ENCODE peak calls at places on chromosome 7, in five cellular contexts. W is uterus, J is AG09309, D is keratinocyte, F is astrocyte of the cerebellum. T is an unnamed sample.

GRCh38 chr7:128094686-128095085 is 63.4 kb upstream of the LRRC4 start:
- DNase-seq in J (no peak), W (no peak), F (no peak), D (no peak), T (no peak)

GRCh38 chr7:93949468-93949867 is 27.9 kb downstream of the GNG11 start:
- DNase-seq in J (peak; percentile 74), F (peak; percentile 52), D (no peak), W (no peak), T (no peak)

GRCh38 chr7:56229631-56230030 is 113.4 kb upstream of the NUPR2 start:
- DNase-seq in D (no peak), J (no peak), F (no peak), W (no peak), T (no peak)

GRCh38 chr7:108071551-108071950 is 58.6 kb downstream of the LAMB4 start:
- DNase-seq in W (no peak), F (no peak), D (no peak), J (no peak), T (no peak)

GRCh38 chr7:6226194-6226799 is 46.1 kb downstream of the CYTH3 start:
- DNase-seq in D (no peak), W (no peak), F (no peak), J (peak; percentile 48), T (no peak)

GRCh38 chr7:463362-464176 is 56.1 kb downstream of the PDGFA start:
- DNase-seq in J (no peak), F (no peak), W (no peak), D (no peak), T (no peak)

GRCh38 chr7:100972002-100972347 is 2.6 kb downstream of the MUC12 start:
- DNase-seq in J (no peak), F (no peak), D (no peak), W (no peak), T (no peak)

GRCh38 chr7:121515651-121516401 is 119.7 kb upstream of the FAM3C start:
- DNase-seq in F (no peak), D (peak; percentile 55), W (peak; percentile 45), J (peak; percentile 32), T (no peak)

GRCh38 chr7:32680259-32681173 is 185.2 kb downstream of the AVL9 start:
- DNase-seq in W (no peak), F (peak; percentile 95), J (peak; percentile 48), D (no peak), T (no peak)

GRCh38 chr7:3427957-3428356 is 126.9 kb downstream of the SDK1 start:
- DNase-seq in W (no peak), D (no peak), J (no peak), F (no peak), T (peak; percentile 66)

GRCh38 chr7:55977831-55978230 is 13.4 kb downstream of the NIPSNAP2 start:
- DNase-seq in F (peak; percentile 62), D (no peak), W (no peak), J (no peak), T (no peak)

GRCh38 chr7:111855161-111855841 is 293.0 kb upstream of the IMMP2L start:
- DNase-seq in J (peak; percentile 46), W (peak; percentile 16), D (no peak), F (peak; percentile 28), T (peak; percentile 74)

GRCh38 chr7:47428780-47429472 is 153.0 kb downstream of the TNS3 start:
- DNase-seq in D (no peak), J (no peak), W (no peak), F (no peak), T (no peak)

GRCh38 chr7:114944742-114945625 is 23.1 kb downstream of the MDFIC start:
- DNase-seq in W (peak; percentile 88), F (peak; percentile 86), J (peak; percentile 85), D (no peak), T (no peak)

GRCh38 chr7:152924826-152925411 is 165.4 kb downstream of the ACTR3B start:
- DNase-seq in F (no peak), J (no peak), D (no peak), W (no peak), T (no peak)
- H3K4me3 ChIP-seq in F (peak overlapping the region; percentile 29), J (no peak overlapping the region), D (no peak overlapping the region), W (peak overlapping the region; percentile 20), T (no peak overlapping the region)

GRCh38 chr7:92296235-92296634 is 50.5 kb downstream of the ANKIB1 start:
- DNase-seq in W (no peak), F (no peak), J (no peak), D (no peak), T (no peak)
- H3K4me3 ChIP-seq in W (no peak overlapping the region), F (no peak overlapping the region), J (no peak overlapping the region), D (no peak overlapping the region), T (no peak overlapping the region)

DNA sequence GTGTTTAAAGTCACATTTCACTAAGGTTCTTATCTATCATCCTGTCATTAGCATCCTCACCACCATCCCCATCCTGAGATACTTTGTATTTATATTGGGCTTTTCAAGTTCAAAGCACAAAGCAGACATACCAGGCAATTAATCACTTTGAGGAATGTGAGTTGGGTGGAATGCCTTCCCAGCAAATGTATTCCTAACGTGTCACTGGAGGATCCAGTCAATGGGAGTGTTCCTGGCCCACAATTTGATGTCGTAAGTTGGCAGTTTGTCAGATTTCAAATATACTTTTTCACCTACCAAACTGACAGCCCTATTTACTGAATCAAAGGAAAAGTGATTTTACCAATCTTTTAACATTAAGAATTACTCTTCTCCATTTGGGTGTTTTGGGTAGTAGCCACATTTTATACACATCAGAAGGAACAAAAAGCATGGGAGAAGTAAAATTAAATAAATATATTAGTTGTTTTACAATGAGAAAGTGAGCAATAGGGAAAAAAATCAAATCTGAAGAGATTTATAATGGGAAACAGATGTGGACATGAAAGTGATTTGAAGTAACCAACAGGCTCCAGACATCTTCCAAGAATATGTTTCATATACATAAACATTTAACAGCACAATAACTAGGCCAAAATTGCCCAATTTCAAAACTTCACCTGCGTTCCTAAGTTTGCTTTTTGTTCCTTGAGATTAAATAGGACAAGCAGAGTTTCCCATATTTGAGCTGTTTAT is 222.9 kb downstream of the MTERF1 start:
- DNase-seq in W (no peak), J (peak; percentile 89), D (peak; percentile 33), F (peak; percentile 70), T (no peak)
- H3K4me3 ChIP-seq in W (no peak overlapping the region), J (no peak overlapping the region), D (no peak overlapping the region), F (no peak overlapping the region), T (no peak overlapping the region)

DNA sequence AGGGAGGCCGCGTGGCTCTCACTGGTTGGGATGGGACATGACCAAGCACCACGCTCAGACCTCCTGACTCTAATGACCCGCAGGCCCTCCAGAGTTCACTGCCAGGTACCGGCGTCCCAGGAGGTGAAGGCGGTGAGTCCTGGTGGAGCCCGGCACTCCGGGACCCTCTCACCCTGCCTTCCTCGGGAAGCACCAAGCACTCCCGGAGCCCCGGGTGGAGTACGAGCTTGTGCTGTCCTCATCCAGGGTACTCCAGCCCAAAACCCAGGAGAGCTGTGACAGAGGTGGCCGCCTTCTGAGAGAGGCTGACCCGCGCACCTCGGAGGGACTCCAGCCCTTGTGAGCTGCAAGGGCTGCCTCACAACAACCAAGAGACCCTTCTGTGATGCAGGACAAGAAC is 9.4 kb downstream of the MAD1L1 start:
- DNase-seq in F (no peak), J (no peak), D (no peak), W (no peak), T (no peak)
- H3K4me3 ChIP-seq in F (no peak overlapping the region), J (no peak overlapping the region), D (no peak overlapping the region), W (no peak overlapping the region), T (no peak overlapping the region)

GRCh38 chr7:141361479-141361878 is 189.7 kb upstream of the AGK start:
- DNase-seq in W (no peak), J (no peak), D (no peak), F (no peak), T (no peak)

GRCh38 chr7:141360414-141360760 is 190.8 kb upstream of the AGK start:
- DNase-seq in J (no peak), F (no peak), D (no peak), W (no peak), T (no peak)

GRCh38 chr7:141361965-141362364 is 189.2 kb upstream of the AGK start:
- DNase-seq in F (no peak), D (no peak), W (no peak), J (no peak), T (no peak)

GRCh38 chr7:141363748-141364147 is 187.5 kb upstream of the AGK start:
- DNase-seq in F (no peak), W (no peak), J (no peak), D (no peak), T (no peak)

DNA sequence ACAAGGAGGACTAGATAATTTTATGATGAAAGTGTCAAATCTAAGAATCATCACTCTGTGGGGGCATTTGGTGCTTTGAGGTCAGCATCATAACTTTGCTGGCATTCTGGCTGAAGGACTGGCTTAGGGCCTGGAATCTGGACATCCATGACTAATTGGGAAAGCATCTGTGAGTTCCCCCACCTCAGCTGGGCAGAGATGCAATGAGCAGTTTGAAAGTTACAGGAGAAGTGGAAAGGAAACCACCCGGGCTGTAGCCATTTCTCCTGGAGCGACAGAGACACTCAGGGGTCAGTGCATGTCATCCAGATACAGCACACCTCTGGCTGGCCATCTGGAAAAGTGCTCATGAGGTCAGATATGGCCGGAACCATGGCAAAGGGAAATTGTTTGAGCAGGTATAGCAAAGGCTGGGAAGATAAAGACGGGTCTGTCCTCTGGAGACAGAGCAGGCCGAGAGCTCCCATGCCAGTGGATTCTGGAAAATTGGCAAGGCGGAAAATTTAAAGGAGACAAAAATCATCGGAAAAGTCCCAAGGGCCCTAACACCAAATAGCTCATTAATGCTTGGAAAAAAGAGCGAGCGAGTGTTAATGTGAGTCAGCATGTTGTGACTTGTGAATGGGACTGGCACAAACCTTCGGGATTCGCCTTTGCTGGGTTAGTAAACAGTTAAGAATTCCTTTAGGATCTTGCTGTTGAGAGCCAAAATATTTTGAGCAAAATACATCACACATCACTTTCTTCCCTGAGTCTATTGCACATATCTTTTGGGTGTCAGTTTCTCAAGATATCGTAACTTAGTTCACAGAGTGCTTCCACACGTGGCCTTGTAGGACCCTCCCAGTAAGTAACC is 188.4 kb upstream of the AGK start:
- DNase-seq in J (peak; percentile 21), W (no peak), F (peak; percentile 78), D (no peak), T (no peak)
- H3K4me3 ChIP-seq in J (no peak overlapping the region), W (no peak overlapping the region), F (no peak overlapping the region), D (peak overlapping the region; percentile 42), T (no peak overlapping the region)

GRCh38 chr7:1529383-1530116 is 952 bp upstream of the MAFK start:
- DNase-seq in W (peak; percentile 35), F (no peak), D (no peak), J (no peak), T (no peak)
- H3K4me3 ChIP-seq in W (no peak overlapping the region), F (no peak overlapping the region), D (no peak overlapping the region), J (no peak overlapping the region), T (no peak overlapping the region)

GRCh38 chr7:155722118-155722517 is 77.7 kb downstream of the RBM33 start:
- DNase-seq in D (no peak), W (no peak), J (no peak), F (no peak), T (peak; percentile 59)
- H3K4me3 ChIP-seq in D (no peak overlapping the region), W (no peak overlapping the region), J (no peak overlapping the region), F (no peak overlapping the region), T (peak overlapping the region; percentile 25)

T was measured in Karpas-422.